ENCODE peak calls at places on chromosomes 16 and 17, in five cellular contexts. One of them, this sample, is unnamed.

GRCh38 chr16:87790278-87791023 is 24.7 kb upstream of the KLHDC4 start:
- DNase-seq in stomach: peak
- DNase-seq in breast epithelium: no peak
- DNase-seq in effector memory CD4-positive, alpha-beta T cell: no peak
- DNase-seq in A549: peak
- DNase-seq in this sample: no peak

GRCh38 chr17:78368348-78368747 is 8.5 kb upstream of the SOCS3 start:
- DNase-seq in stomach: no peak
- DNase-seq in breast epithelium: no peak
- DNase-seq in effector memory CD4-positive, alpha-beta T cell: no peak
- DNase-seq in A549: no peak
- DNase-seq in this sample: no peak

GRCh38 chr17:40480501-40481003 is 20.9 kb downstream of the TNS4 start:
- DNase-seq in stomach: peak
- DNase-seq in breast epithelium: no peak
- DNase-seq in effector memory CD4-positive, alpha-beta T cell: peak
- DNase-seq in A549: peak
- DNase-seq in this sample: no peak

GRCh38 chr17:66348605-66349165 is 46.3 kb downstream of the PRKCA start:
- DNase-seq in stomach: peak
- DNase-seq in breast epithelium: no peak
- DNase-seq in effector memory CD4-positive, alpha-beta T cell: no peak
- DNase-seq in A549: peak
- DNase-seq in this sample: no peak

GRCh38 chr16:84484579-84485254 is 19.7 kb downstream of the MEAK7 start:
- DNase-seq in stomach: peak
- DNase-seq in breast epithelium: peak
- DNase-seq in effector memory CD4-positive, alpha-beta T cell: no peak
- DNase-seq in A549: peak
- DNase-seq in this sample: peak

GRCh38 chr16:66608241-66609138 is 4.0 kb downstream of the CMTM3 start:
- DNase-seq in stomach: peak
- DNase-seq in breast epithelium: peak
- DNase-seq in effector memory CD4-positive, alpha-beta T cell: peak
- DNase-seq in A549: peak
- DNase-seq in this sample: peak

GRCh38 chr16:77117687-77118086 is 73.3 kb upstream of the MON1B start:
- DNase-seq in stomach: no peak
- DNase-seq in breast epithelium: no peak
- DNase-seq in effector memory CD4-positive, alpha-beta T cell: no peak
- DNase-seq in A549: no peak
- DNase-seq in this sample: no peak

GRCh38 chr16:740764-741505 is at the start of gene CIAO3:
- DNase-seq in stomach: peak
- DNase-seq in breast epithelium: peak
- DNase-seq in effector memory CD4-positive, alpha-beta T cell: peak
- DNase-seq in A549: peak
- DNase-seq in this sample: peak

GRCh38 chr16:19127205-19127604 is 13.4 kb downstream of the ITPRIPL2 start:
- DNase-seq in stomach: no peak
- DNase-seq in breast epithelium: no peak
- DNase-seq in effector memory CD4-positive, alpha-beta T cell: no peak
- DNase-seq in A549: no peak
- DNase-seq in this sample: no peak

GRCh38 chr16:56245197-56245596 is 53.9 kb downstream of the GNAO1 start:
- DNase-seq in stomach: no peak
- DNase-seq in breast epithelium: no peak
- DNase-seq in effector memory CD4-positive, alpha-beta T cell: no peak
- DNase-seq in A549: no peak
- DNase-seq in this sample: no peak

GRCh38 chr17:40038882-40039513 is 15.2 kb downstream of the MED24 start:
- DNase-seq in stomach: peak
- DNase-seq in breast epithelium: peak
- DNase-seq in effector memory CD4-positive, alpha-beta T cell: no peak
- DNase-seq in A549: peak
- DNase-seq in this sample: no peak

GRCh38 chr17:21042434-21043295 is at the start of gene USP22:
- DNase-seq in stomach: peak
- DNase-seq in breast epithelium: no peak
- DNase-seq in effector memory CD4-positive, alpha-beta T cell: no peak
- DNase-seq in A549: peak
- DNase-seq in this sample: peak

GRCh38 chr16:70725912-70726828 is 40.3 kb upstream of the MTSS2 start:
- DNase-seq in stomach: no peak
- DNase-seq in breast epithelium: no peak
- DNase-seq in effector memory CD4-positive, alpha-beta T cell: no peak
- DNase-seq in A549: no peak
- DNase-seq in this sample: peak

GRCh38 chr16:72195609-72196008 is 23.7 kb upstream of the PMFBP1 start:
- DNase-seq in stomach: no peak
- DNase-seq in breast epithelium: no peak
- DNase-seq in effector memory CD4-positive, alpha-beta T cell: no peak
- DNase-seq in A549: no peak
- DNase-seq in this sample: no peak

GRCh38 chr17:45123076-45123770 is 9.1 kb downstream of the PLCD3 start:
- DNase-seq in stomach: no peak
- DNase-seq in breast epithelium: no peak
- DNase-seq in effector memory CD4-positive, alpha-beta T cell: no peak
- DNase-seq in A549: no peak
- DNase-seq in this sample: no peak

GRCh38 chr17:38967290-38967738 is at the start of gene FBXO47:
- DNase-seq in stomach: peak
- DNase-seq in breast epithelium: peak
- DNase-seq in effector memory CD4-positive, alpha-beta T cell: peak
- DNase-seq in A549: peak
- DNase-seq in this sample: peak

GRCh38 chr17:35245196-35245486 is 2.3 kb downstream of the SLFN5 start:
- DNase-seq in stomach: no peak
- DNase-seq in breast epithelium: no peak
- DNase-seq in effector memory CD4-positive, alpha-beta T cell: no peak
- DNase-seq in A549: peak
- DNase-seq in this sample: no peak

GRCh38 chr17:83110755-83111154 is 31.3 kb downstream of the METRNL start:
- DNase-seq in stomach: no peak
- DNase-seq in breast epithelium: no peak
- DNase-seq in effector memory CD4-positive, alpha-beta T cell: no peak
- DNase-seq in A549: no peak
- DNase-seq in this sample: no peak

GRCh38 chr17:31802502-31802901 is 56.5 kb downstream of the COPRS start:
- DNase-seq in stomach: no peak
- DNase-seq in breast epithelium: no peak
- DNase-seq in effector memory CD4-positive, alpha-beta T cell: no peak
- DNase-seq in A549: no peak
- DNase-seq in this sample: no peak

GRCh38 chr16:46901709-46902108 is 17.5 kb downstream of the GPT2 start:
- DNase-seq in stomach: no peak
- DNase-seq in breast epithelium: no peak
- DNase-seq in effector memory CD4-positive, alpha-beta T cell: no peak
- DNase-seq in A549: no peak
- DNase-seq in this sample: no peak

GRCh38 chr16:51152691-51153261 is 1.7 kb upstream of the SALL1 start:
- DNase-seq in stomach: no peak
- DNase-seq in breast epithelium: no peak
- DNase-seq in effector memory CD4-positive, alpha-beta T cell: no peak
- DNase-seq in A549: no peak
- DNase-seq in this sample: no peak

DNA sequence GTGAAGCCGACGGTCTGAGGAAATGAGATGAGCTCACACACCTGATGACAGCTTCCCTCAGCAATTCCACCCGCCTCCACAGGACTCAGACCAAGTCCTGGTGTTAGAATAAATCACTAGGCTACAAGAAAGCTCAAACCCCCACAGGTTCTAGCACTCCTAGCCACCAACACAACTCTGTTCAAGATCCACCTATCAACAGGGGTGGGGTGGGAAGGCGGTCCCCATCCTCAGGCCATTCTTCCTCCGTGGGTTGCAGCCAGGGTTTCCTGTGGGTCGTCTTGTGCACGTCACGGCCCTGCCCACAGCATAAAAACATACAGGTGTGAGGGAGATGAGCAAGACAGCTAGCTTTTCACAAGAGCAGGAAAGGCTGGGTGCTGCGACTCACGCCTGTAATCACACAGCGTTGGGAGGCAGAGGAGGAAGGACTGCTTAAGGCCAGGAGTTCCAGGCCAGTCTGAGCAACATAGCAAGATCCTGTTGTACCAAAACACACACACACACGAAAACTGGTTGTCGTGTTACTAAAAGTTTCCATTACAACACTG is 81.1 kb downstream of the ANKRD11 start:
- DNase-seq in stomach: no peak
- DNase-seq in breast epithelium: no peak
- DNase-seq in effector memory CD4-positive, alpha-beta T cell: peak
- DNase-seq in A549: no peak
- DNase-seq in this sample: no peak
- H3K27ac ChIP-seq in stomach: no peak
- H3K27ac ChIP-seq in breast epithelium: no peak
- H3K27ac ChIP-seq in effector memory CD4-positive, alpha-beta T cell: peak
- H3K27ac ChIP-seq in A549: no peak
- H3K27ac ChIP-seq in this sample: no peak

GRCh38 chr16:27240948-27241531 is 27.5 kb downstream of the NSMCE1 start:
- DNase-seq in stomach: peak
- DNase-seq in breast epithelium: no peak
- DNase-seq in effector memory CD4-positive, alpha-beta T cell: no peak
- DNase-seq in A549: no peak
- DNase-seq in this sample: no peak

GRCh38 chr16:27241658-27242057 is 26.9 kb downstream of the NSMCE1 start:
- DNase-seq in stomach: peak
- DNase-seq in breast epithelium: no peak
- DNase-seq in effector memory CD4-positive, alpha-beta T cell: no peak
- DNase-seq in A549: no peak
- DNase-seq in this sample: no peak

GRCh38 chr16:27242868-27243590 is 25.5 kb downstream of the NSMCE1 start:
- DNase-seq in stomach: no peak
- DNase-seq in breast epithelium: no peak
- DNase-seq in effector memory CD4-positive, alpha-beta T cell: no peak
- DNase-seq in A549: peak
- DNase-seq in this sample: no peak

GRCh38 chr16:27243725-27244362 is 24.7 kb downstream of the NSMCE1 start:
- DNase-seq in stomach: no peak
- DNase-seq in breast epithelium: no peak
- DNase-seq in effector memory CD4-positive, alpha-beta T cell: no peak
- DNase-seq in A549: no peak
- DNase-seq in this sample: no peak

GRCh38 chr16:27242398-27242797 is 26.2 kb downstream of the NSMCE1 start:
- DNase-seq in stomach: no peak
- DNase-seq in breast epithelium: no peak
- DNase-seq in effector memory CD4-positive, alpha-beta T cell: no peak
- DNase-seq in A549: no peak
- DNase-seq in this sample: no peak
- H3K27ac ChIP-seq in stomach: peak
- H3K27ac ChIP-seq in breast epithelium: peak
- H3K27ac ChIP-seq in effector memory CD4-positive, alpha-beta T cell: peak
- H3K27ac ChIP-seq in A549: peak
- H3K27ac ChIP-seq in this sample: peak

GRCh38 chr17:81340606-81341346 is 45.7 kb upstream of the SLC38A10 start:
- DNase-seq in stomach: no peak
- DNase-seq in breast epithelium: no peak
- DNase-seq in effector memory CD4-positive, alpha-beta T cell: no peak
- DNase-seq in A549: no peak
- DNase-seq in this sample: no peak
- H3K27ac ChIP-seq in stomach: peak
- H3K27ac ChIP-seq in breast epithelium: peak
- H3K27ac ChIP-seq in effector memory CD4-positive, alpha-beta T cell: no peak
- H3K27ac ChIP-seq in A549: peak
- H3K27ac ChIP-seq in this sample: no peak

DNA sequence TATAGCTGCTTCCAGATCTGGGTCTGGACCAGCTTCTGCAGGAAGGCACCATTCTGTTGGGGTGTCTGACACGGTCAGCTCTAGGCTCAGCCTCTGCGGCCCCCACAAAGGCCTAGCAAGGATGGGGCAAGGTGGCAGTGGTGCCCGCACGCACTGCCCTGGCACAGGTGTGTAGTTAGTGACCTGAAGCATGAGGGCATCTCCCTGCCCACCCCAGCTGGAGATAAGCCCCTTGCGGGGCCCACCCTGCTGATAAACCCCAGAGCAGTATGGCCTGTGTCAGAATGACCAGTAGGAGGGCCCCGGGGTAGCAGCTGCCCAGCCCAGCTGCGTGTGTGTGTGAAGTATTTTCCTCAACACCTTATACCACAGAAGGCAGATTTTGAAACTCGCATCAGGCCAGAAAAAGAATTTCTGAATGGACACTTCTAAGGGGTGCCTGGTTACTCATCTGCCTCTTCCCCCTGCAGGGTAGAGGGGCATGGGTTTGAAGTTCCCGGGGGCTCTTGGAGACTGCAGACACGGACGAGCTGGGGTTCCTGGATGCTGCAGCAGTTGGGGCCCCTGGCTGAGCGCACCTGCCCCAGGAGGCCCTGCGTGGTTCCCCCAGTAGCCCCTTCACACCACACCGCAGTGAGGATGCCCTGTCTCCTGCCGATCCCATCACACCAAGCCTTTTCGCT is 4.6 kb downstream of the ARHGDIA start:
- DNase-seq in stomach: no peak
- DNase-seq in breast epithelium: no peak
- DNase-seq in effector memory CD4-positive, alpha-beta T cell: no peak
- DNase-seq in A549: no peak
- DNase-seq in this sample: no peak
- H3K27ac ChIP-seq in stomach: peak
- H3K27ac ChIP-seq in breast epithelium: peak
- H3K27ac ChIP-seq in effector memory CD4-positive, alpha-beta T cell: peak
- H3K27ac ChIP-seq in A549: no peak
- H3K27ac ChIP-seq in this sample: no peak

This sample was measured in caudate nucleus.